ENCODE peak calls at places on chromosomes 16 and 17, in eight cellular contexts. C, G, A, L, J, W, V and N are unnamed samples.

GRCh38 chr17:41483991-41484826 is 3.3 kb upstream of the KRT35 start:
- DNase-seq in C (no peak), G (no peak), A (no peak), L (no peak), J (no peak), W (no peak), V (no peak), N (no peak)

GRCh38 chr17:50049636-50050035 is 6.3 kb upstream of the ITGA3 start:
- DNase-seq in C (no peak), G (no peak), A (no peak), L (no peak), J (no peak), W (no peak), V (no peak), N (no peak)

GRCh38 chr17:29840884-29841283 is 89.1 kb downstream of the SSH2 start:
- DNase-seq in C (no peak), G (no peak), A (no peak), L (no peak), J (no peak), W (no peak), V (no peak), N (no peak)

GRCh38 chr17:18954321-18954720 is 2.4 kb downstream of the SLC5A10 start:
- DNase-seq in C (no peak), G (no peak), A (peak; percentile 48), L (no peak), J (no peak), W (no peak), V (no peak), N (no peak)

GRCh38 chr17:1752425-1752941 is 9.4 kb upstream of the SERPINF1 start:
- DNase-seq in C (peak; percentile 50), G (no peak), A (peak; percentile 89), L (no peak), J (no peak), W (no peak), V (no peak), N (peak; percentile 28)

GRCh38 chr17:80260791-80261158 is at the start of gene RNF213:
- DNase-seq in C (no peak), G (peak; percentile 79), A (peak; percentile 83), L (peak; percentile 54), J (no peak), W (peak; percentile 71), V (peak; percentile 46), N (peak; percentile 35)

GRCh38 chr17:77436058-77436442 is 295.3 kb downstream of the SEC14L1 start:
- DNase-seq in C (no peak), G (peak; percentile 77), A (no peak), L (peak; percentile 45), J (no peak), W (no peak), V (no peak), N (no peak)

GRCh38 chr17:63515426-63515825 is 7.7 kb upstream of the KCNH6 start:
- DNase-seq in C (no peak), G (no peak), A (no peak), L (no peak), J (no peak), W (no peak), V (no peak), N (no peak)

GRCh38 chr16:54156349-54156748 is 130.2 kb downstream of the IRX3 start:
- DNase-seq in C (no peak), G (no peak), A (no peak), L (no peak), J (no peak), W (no peak), V (no peak), N (no peak)

GRCh38 chr17:21677911-21678310 is 14.4 kb upstream of the KCNJ18 start:
- DNase-seq in C (no peak), G (no peak), A (no peak), L (no peak), J (peak; percentile 38), W (no peak), V (no peak), N (no peak)

GRCh38 chr16:1787056-1787321 is 4.2 kb downstream of the NUBP2 start:
- DNase-seq in C (no peak), G (no peak), A (no peak), L (no peak), J (no peak), W (no peak), V (no peak), N (no peak)

GRCh38 chr16:54934536-54935410 is 4.1 kb downstream of the IRX5 start:
- DNase-seq in C (no peak), G (peak; percentile 86), A (peak; percentile 81), L (no peak), J (peak; percentile 69), W (peak; percentile 63), V (no peak), N (no peak)

GRCh38 chr17:76246080-76247066 is 6.1 kb upstream of the RNF157 start:
- DNase-seq in C (no peak), G (no peak), A (no peak), L (peak; percentile 34), J (no peak), W (no peak), V (peak; percentile 94), N (no peak)

GRCh38 chr17:1123397-1124237 is 56.2 kb downstream of the ABR start:
- DNase-seq in C (no peak), G (peak; percentile 52), A (no peak), L (no peak), J (no peak), W (no peak), V (no peak), N (no peak)

GRCh38 chr16:3256876-3257465 is 538 bp upstream of the MEFV start:
- DNase-seq in C (no peak), G (no peak), A (no peak), L (no peak), J (no peak), W (no peak), V (no peak), N (no peak)

DNA sequence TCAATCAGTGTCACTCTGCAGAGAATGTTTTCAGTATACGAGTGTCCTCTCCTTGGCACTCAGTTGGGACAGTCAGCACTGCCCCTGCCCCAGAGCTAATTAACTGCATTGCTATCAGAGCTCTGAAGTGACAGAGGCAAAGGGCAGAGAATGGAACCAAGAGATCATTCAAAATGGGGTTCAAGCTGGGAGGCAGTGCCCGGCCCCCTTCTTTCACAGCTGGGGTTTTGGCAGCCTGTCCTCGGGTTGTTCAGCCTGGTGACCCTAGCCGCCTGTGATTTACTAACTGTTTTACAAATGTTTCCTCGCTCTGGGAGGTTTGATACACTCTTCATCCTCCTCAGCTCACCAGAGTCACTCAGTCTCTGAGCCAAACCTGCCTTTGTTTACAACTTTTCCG is 195.9 kb upstream of the TBX2 start:
- DNase-seq in C (no peak), G (peak; percentile 29), A (peak; percentile 63), L (no peak), J (no peak), W (no peak), V (no peak), N (no peak)
- H3K27ac ChIP-seq in C (peak overlapping the region; percentile 79), G (no peak overlapping the region), A (peak overlapping the region; percentile 68), L (no peak overlapping the region), J (peak overlapping the region; percentile 69), W (no peak overlapping the region), V (no peak overlapping the region), N (no peak overlapping the region)

DNA sequence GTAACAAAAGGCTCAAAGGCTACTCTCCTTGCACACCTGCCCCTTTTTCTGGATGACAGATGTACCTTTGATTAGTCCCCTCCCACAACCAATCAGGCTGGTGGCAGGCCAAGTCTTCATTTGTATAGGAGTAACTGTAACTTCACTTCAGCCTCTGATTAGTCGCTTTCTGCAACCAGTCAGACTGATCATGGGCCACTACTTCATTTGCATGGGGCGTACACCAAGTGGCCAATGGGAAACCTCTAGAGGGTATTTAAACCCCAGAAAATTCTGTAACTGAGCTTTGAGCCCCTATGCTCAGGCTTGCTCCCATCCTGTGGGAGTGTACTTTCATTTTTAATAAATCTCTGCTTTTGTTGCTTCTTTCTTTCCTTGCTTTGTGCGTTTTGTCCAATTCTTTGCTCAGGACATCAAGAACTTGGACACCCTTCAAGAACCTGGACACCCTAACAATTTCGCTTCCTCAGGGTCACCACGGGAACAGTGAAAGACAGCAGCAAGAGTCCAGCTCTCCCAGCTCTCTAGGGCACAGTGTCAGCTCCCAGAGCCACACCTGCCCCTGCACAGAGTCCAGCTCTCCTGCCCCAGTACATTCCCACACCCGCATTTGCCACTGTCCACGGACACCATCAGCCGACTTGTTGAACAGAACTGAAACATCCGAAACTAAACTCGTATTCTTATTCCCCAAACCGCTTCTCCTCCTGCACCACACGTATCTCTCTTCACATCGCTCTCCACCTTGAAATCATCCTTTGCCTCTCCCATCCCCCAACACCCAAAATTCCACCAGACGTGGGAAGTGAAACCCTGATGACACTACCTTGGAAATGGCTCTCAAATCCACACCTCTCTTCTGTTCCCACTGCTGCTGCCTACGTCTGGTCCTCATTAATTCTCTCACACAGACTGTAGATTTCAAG is 53.4 kb downstream of the ABCC12 start:
- DNase-seq in C (no peak), G (no peak), A (no peak), L (no peak), J (no peak), W (no peak), V (no peak), N (no peak)
- H3K27ac ChIP-seq in C (no peak overlapping the region), G (no peak overlapping the region), A (no peak overlapping the region), L (no peak overlapping the region), J (no peak overlapping the region), W (no peak overlapping the region), V (no peak overlapping the region), N (no peak overlapping the region)

GRCh38 chr17:74212262-74212912 is 984 bp upstream of the TTYH2 start:
- DNase-seq in C (peak; percentile 42), G (peak; percentile 34), A (no peak), L (peak; percentile 27), J (no peak), W (no peak), V (no peak), N (no peak)

GRCh38 chr17:74210191-74211140 is 2.9 kb upstream of the TTYH2 start:
- DNase-seq in C (peak; percentile 79), G (peak; percentile 67), A (peak; percentile 84), L (peak; percentile 83), J (peak; percentile 74), W (peak; percentile 37), V (no peak), N (peak; percentile 54)

GRCh38 chr17:74212913-74213791 is at the start of gene TTYH2:
- DNase-seq in C (peak; percentile 91), G (peak; percentile 89), A (peak; percentile 94), L (peak; percentile 68), J (peak; percentile 82), W (peak; percentile 62), V (peak; percentile 79), N (peak; percentile 95)

GRCh38 chr17:74211141-74211928 is 2.0 kb upstream of the TTYH2 start:
- DNase-seq in C (no peak), G (peak; percentile 40), A (no peak), L (no peak), J (no peak), W (no peak), V (no peak), N (no peak)

GRCh38 chr17:74211929-74212261 is 1.5 kb upstream of the TTYH2 start:
- DNase-seq in C (peak; percentile 35), G (no peak), A (no peak), L (no peak), J (no peak), W (no peak), V (no peak), N (no peak)
- H3K27ac ChIP-seq in C (no peak overlapping the region), G (no peak overlapping the region), A (no peak overlapping the region), L (no peak overlapping the region), J (no peak overlapping the region), W (no peak overlapping the region), V (no peak overlapping the region), N (peak overlapping the region; percentile 96)

DNA sequence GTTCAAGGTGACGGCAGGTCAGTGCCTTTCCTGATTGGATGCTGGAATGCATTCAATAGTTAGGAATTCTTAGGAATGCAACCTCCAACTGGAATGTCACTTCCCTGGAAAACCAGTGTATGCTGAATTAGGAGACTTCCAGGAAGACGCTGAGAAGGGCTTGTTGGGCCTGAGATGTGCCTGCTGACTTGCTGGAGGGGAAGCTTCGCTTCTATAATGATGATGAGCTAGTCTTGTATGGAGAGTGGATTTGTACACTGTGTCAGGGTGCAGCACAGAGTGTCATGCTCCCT is 45.6 kb downstream of the SMPD3 start:
- DNase-seq in C (no peak), G (no peak), A (no peak), L (no peak), J (no peak), W (no peak), V (no peak), N (no peak)
- H3K27ac ChIP-seq in C (no peak overlapping the region), G (no peak overlapping the region), A (no peak overlapping the region), L (no peak overlapping the region), J (no peak overlapping the region), W (no peak overlapping the region), V (no peak overlapping the region), N (no peak overlapping the region)